ENCODE peak calls at places on chromosomes 7 and 10, in ten cellular contexts. N, W, G, O, X, L, T, R, Q and F are unnamed samples.

GRCh38 chr10:84390364-84390763 is 62.0 kb downstream of the CCSER2 start:
- DNase-seq in N (no peak), W (no peak), G (no peak), O (no peak), X (no peak), L (no peak), T (no peak), R (no peak), Q (no peak), F (no peak)

GRCh38 chr10:91220954-91221696 is 662 bp downstream of the PCGF5 start:
- DNase-seq in N (no peak), W (peak; percentile 32), G (no peak), O (peak; percentile 15), X (peak; percentile 8), L (peak; percentile 54), T (no peak), R (no peak), Q (peak; percentile 39), F (peak; percentile 19)

GRCh38 chr7:73971701-73972341 is 56.2 kb upstream of the ELN start:
- DNase-seq in N (no peak), W (no peak), G (no peak), O (no peak), X (no peak), L (no peak), T (no peak), R (no peak), Q (no peak), F (no peak)

GRCh38 chr7:101677421-101678137 is 48.5 kb upstream of the MYL10 start:
- DNase-seq in N (no peak), W (peak; percentile 48), G (no peak), O (no peak), X (no peak), L (no peak), T (no peak), R (no peak), Q (no peak), F (peak; percentile 17)

GRCh38 chr7:107594961-107595737 is 15.1 kb downstream of the BCAP29 start:
- DNase-seq in N (no peak), W (peak; percentile 99), G (no peak), O (no peak), X (no peak), L (no peak), T (peak; percentile 98), R (no peak), Q (peak; percentile 83), F (peak; percentile 93)

GRCh38 chr10:44245601-44245938 is 139.3 kb downstream of the CXCL12 start:
- DNase-seq in N (no peak), W (peak; percentile 86), G (no peak), O (no peak), X (no peak), L (no peak), T (peak; percentile 75), R (no peak), Q (peak; percentile 51), F (peak; percentile 22)

GRCh38 chr10:77165445-77166316 is 471.9 kb downstream of the KCNMA1 start:
- DNase-seq in N (no peak), W (peak; percentile 84), G (no peak), O (peak; percentile 49), X (peak; percentile 67), L (peak; percentile 48), T (peak; percentile 76), R (peak; percentile 29), Q (peak; percentile 76), F (peak; percentile 77)

GRCh38 chr7:155205368-155206285 is 92.1 kb upstream of the INSIG1 start:
- DNase-seq in N (peak; percentile 81), W (peak; percentile 98), G (peak; percentile 41), O (peak; percentile 69), X (peak; percentile 70), L (peak; percentile 99), T (peak; percentile 95), R (peak; percentile 78), Q (peak; percentile 93), F (peak; percentile 98)

GRCh38 chr10:50540069-50540825 is 83.5 kb downstream of the SGMS1 start:
- DNase-seq in N (no peak), W (peak; percentile 50), G (no peak), O (no peak), X (no peak), L (peak; percentile 74), T (no peak), R (no peak), Q (no peak), F (no peak)

GRCh38 chr7:142808802-142809583 is 38.2 kb downstream of the PRSS2 start:
- DNase-seq in N (no peak), W (peak; percentile 33), G (no peak), O (no peak), X (no peak), L (peak; percentile 98), T (no peak), R (no peak), Q (no peak), F (peak; percentile 37)

GRCh38 chr7:19117081-19117869 is at the start of gene TWIST1:
- DNase-seq in N (peak; percentile 64), W (peak; percentile 91), G (no peak), O (no peak), X (peak; percentile 87), L (no peak), T (peak; percentile 95), R (no peak), Q (peak; percentile 75), F (peak; percentile 97)

GRCh38 chr10:80588506-80589020 is 50.9 kb downstream of the SH2D4B start:
- DNase-seq in N (no peak), W (no peak), G (no peak), O (no peak), X (no peak), L (no peak), T (no peak), R (no peak), Q (no peak), F (no peak)

GRCh38 chr10:80582561-80582960 is 44.9 kb downstream of the SH2D4B start:
- DNase-seq in N (no peak), W (no peak), G (no peak), O (no peak), X (no peak), L (no peak), T (no peak), R (no peak), Q (no peak), F (no peak)

GRCh38 chr10:80589726-80590373 is 52.1 kb downstream of the SH2D4B start:
- DNase-seq in N (no peak), W (no peak), G (no peak), O (no peak), X (no peak), L (peak; percentile 77), T (no peak), R (no peak), Q (no peak), F (no peak)

GRCh38 chr10:80583681-80584080 is 46.0 kb downstream of the SH2D4B start:
- DNase-seq in N (no peak), W (peak; percentile 2), G (no peak), O (no peak), X (no peak), L (no peak), T (peak; percentile 1), R (no peak), Q (no peak), F (no peak)

GRCh38 chr10:80585812-80586211 is 48.1 kb downstream of the SH2D4B start:
- DNase-seq in N (no peak), W (no peak), G (no peak), O (no peak), X (no peak), L (no peak), T (no peak), R (no peak), Q (no peak), F (no peak)
- H3K4me3 ChIP-seq in N (no peak overlapping the region), W (no peak overlapping the region), G (no peak overlapping the region), O (no peak overlapping the region), X (no peak overlapping the region), L (no peak overlapping the region), T (no peak overlapping the region), R (no peak overlapping the region), Q (no peak overlapping the region), F (no peak overlapping the region)

GRCh38 chr7:136214356-136214755 is 237.2 kb upstream of the MTPN start:
- DNase-seq in N (no peak), W (no peak), G (no peak), O (no peak), X (no peak), L (no peak), T (no peak), R (no peak), Q (no peak), F (no peak)
- TF ChIP-seq CTCF in N (no peak), W (no peak), G (no peak), O (no peak), X (peak; percentile 22), L (no peak), T (no peak), R (no peak), Q (no peak), F (peak; percentile 12)

DNA sequence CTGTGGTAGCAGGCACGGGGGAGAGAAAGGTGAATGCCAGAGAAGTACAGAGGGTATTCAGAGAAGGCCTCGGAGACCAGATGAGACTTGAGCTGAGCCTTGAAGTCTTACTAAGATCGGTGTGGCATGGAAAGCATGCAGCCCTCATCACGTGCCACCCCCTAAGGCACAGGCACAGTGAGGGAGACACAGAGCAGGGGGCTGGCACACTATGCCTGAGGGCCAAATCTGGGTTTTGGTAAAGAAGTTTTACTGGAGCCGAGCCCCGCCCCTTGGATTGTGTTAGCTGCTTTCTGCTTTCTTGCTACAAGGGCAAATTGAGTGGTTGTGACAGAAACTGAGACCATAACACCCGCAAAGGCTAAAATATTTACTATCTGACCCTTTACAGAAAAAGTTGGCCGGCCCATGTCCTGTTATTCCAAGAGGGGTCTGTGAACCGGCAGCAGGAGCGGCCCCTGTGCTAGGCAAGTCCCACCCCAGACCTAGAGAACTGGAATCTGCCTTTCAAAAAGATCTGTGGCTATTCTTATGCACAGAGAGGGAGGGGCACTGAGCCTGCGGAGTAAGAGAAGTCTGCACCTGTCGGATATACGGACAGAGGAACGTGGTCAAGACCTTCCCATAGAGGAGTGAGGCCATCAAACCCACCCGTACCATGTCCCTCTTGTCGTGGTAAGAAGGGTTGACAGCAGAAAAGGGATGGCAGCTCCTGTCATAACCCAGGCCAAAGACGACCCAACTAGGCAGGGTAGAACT is 109.3 kb upstream of the RHEB start:
- DNase-seq in N (no peak), W (no peak), G (no peak), O (no peak), X (no peak), L (no peak), T (no peak), R (no peak), Q (no peak), F (no peak)
- H3K4me3 ChIP-seq in N (no peak overlapping the region), W (no peak overlapping the region), G (peak overlapping the region; percentile 80), O (no peak overlapping the region), X (no peak overlapping the region), L (no peak overlapping the region), T (no peak overlapping the region), R (no peak overlapping the region), Q (no peak overlapping the region), F (no peak overlapping the region)

GRCh38 chr10:71970331-71970730 is 6.1 kb downstream of the CHST3 start:
- DNase-seq in N (no peak), W (no peak), G (no peak), O (peak; percentile 80), X (peak; percentile 45), L (no peak), T (no peak), R (peak; percentile 75), Q (no peak), F (peak; percentile 37)
- TF ChIP-seq CTCF in N (no peak), W (peak; percentile 14), G (peak; percentile 16), O (peak; percentile 46), X (peak; percentile 23), L (no peak), T (peak; percentile 6), R (peak; percentile 34), Q (peak; percentile 34), F (peak; percentile 36)